ENCODE peak calls at places on chromosomes 11 and 22, in eight cellular contexts. M, F, Y, P, B, X, T and D are unnamed samples.

GRCh38 chr22:49768077-49768476 is 59.6 kb downstream of the BRD1 start:
- DNase-seq in M (no peak), F (no peak), Y (no peak), P (no peak), B (no peak), X (no peak), T (no peak), D (no peak)

GRCh38 chr22:24420072-24420976 is 7.1 kb upstream of the ADORA2A start:
- DNase-seq in M (no peak), F (no peak), Y (no peak), P (no peak), B (no peak), X (no peak), T (no peak), D (no peak)

GRCh38 chr11:45885921-45886721 is 670 bp downstream of the MAPK8IP1 start:
- DNase-seq in M (no peak), F (no peak), Y (no peak), P (no peak), B (no peak), X (peak), T (no peak), D (no peak)

GRCh38 chr22:45968751-45969413 is 8.1 kb downstream of the WNT7B start:
- DNase-seq in M (peak), F (no peak), Y (no peak), P (peak), B (peak), X (no peak), T (peak), D (peak)

GRCh38 chr22:36323855-36324331 is 63.9 kb downstream of the MYH9 start:
- DNase-seq in M (no peak), F (no peak), Y (no peak), P (no peak), B (no peak), X (no peak), T (no peak), D (no peak)

GRCh38 chr11:93567406-93567819 is 24.2 kb upstream of the SMCO4 start:
- DNase-seq in M (no peak), F (no peak), Y (no peak), P (peak), B (no peak), X (no peak), T (no peak), D (peak)

GRCh38 chr11:129737535-129738230 is 78.0 kb upstream of the TMEM45B start:
- DNase-seq in M (no peak), F (no peak), Y (no peak), P (no peak), B (no peak), X (no peak), T (no peak), D (no peak)

GRCh38 chr22:41598891-41599635 is 9.4 kb upstream of the PMM1 start:
- DNase-seq in M (no peak), F (no peak), Y (no peak), P (no peak), B (no peak), X (no peak), T (no peak), D (peak)

GRCh38 chr11:130865091-130865771 is 51.0 kb downstream of the SNX19 start:
- DNase-seq in M (no peak), F (no peak), Y (no peak), P (no peak), B (no peak), X (peak), T (no peak), D (no peak)